ENCODE peak calls at places on chromosomes 7 and 10, in eight cellular contexts. T is heart left ventricle, C is tibial nerve, P is uterus, N is fibroblast of lung, Q is SJSA1, U is endothelial cell of umbilical vein, J is A549. L is an unnamed sample. For H3K4me1, the result is how much of the 10 kb centered on the place peaks cover.

GRCh38 chr10:133405272-133405671 is 11.3 kb downstream of the MTG1 start:
- DNase-seq in T (no peak), C (no peak), P (no peak), N (no peak), Q (no peak), U (no peak), J (no peak), L (no peak)

GRCh38 chr10:121772890-121773289 is 154.9 kb downstream of the ATE1 start:
- DNase-seq in T (no peak), C (no peak), P (no peak), N (peak), Q (peak), U (no peak), J (no peak), L (no peak)

GRCh38 chr7:131254211-131254610 is 73.5 kb upstream of the MKLN1 start:
- DNase-seq in T (no peak), C (no peak), P (no peak), N (no peak), Q (peak), U (peak), J (no peak), L (no peak)

GRCh38 chr10:10605551-10606081 is 412.1 kb upstream of the CELF2 start:
- DNase-seq in T (no peak), C (peak), P (peak), N (peak), Q (no peak), U (peak), J (no peak), L (no peak)

GRCh38 chr10:122149138-122149606 is 121.9 kb upstream of the BTBD16 start:
- DNase-seq in T (peak), C (no peak), P (peak), N (peak), Q (no peak), U (peak), J (no peak), L (peak)

GRCh38 chr7:8177109-8177933 is 84.6 kb downstream of the ICA1 start:
- DNase-seq in T (no peak), C (no peak), P (no peak), N (no peak), Q (no peak), U (peak), J (no peak), L (no peak)

GRCh38 chr7:6226194-6226799 is 46.1 kb downstream of the CYTH3 start:
- DNase-seq in T (no peak), C (no peak), P (no peak), N (peak), Q (peak), U (no peak), J (peak), L (no peak)

GRCh38 chr10:529831-530230 is 159.6 kb downstream of the DIP2C start:
- DNase-seq in T (no peak), C (no peak), P (peak), N (no peak), Q (no peak), U (no peak), J (no peak), L (peak)

GRCh38 chr7:101009629-101010028 is 10.3 kb upstream of the MUC17 start:
- DNase-seq in T (no peak), C (no peak), P (no peak), N (no peak), Q (no peak), U (no peak), J (no peak), L (peak)

GRCh38 chr10:21069278-21069677 is 172.2 kb upstream of the NEBL start:
- DNase-seq in T (no peak), C (no peak), P (no peak), N (no peak), Q (no peak), U (no peak), J (no peak), L (no peak)

GRCh38 chr10:130998642-130999041 is 312.9 kb downstream of the TCERG1L start:
- DNase-seq in T (no peak), C (no peak), P (no peak), N (no peak), Q (no peak), U (no peak), J (no peak), L (no peak)

GRCh38 chr7:107972986-107973385 is 30.0 kb downstream of the LAMB1 start:
- DNase-seq in T (no peak), C (peak), P (peak), N (peak), Q (no peak), U (no peak), J (no peak), L (no peak)

GRCh38 chr10:74778436-74779094 is 47.8 kb upstream of the KAT6B start:
- DNase-seq in T (no peak), C (no peak), P (no peak), N (no peak), Q (no peak), U (no peak), J (no peak), L (no peak)

GRCh38 chr7:46152671-46153070 is 231.6 kb upstream of the IGFBP3 start:
- DNase-seq in T (no peak), C (no peak), P (no peak), N (no peak), Q (no peak), U (no peak), J (peak), L (no peak)

GRCh38 chr7:83704564-83704963 is 55.6 kb upstream of the SEMA3E start:
- DNase-seq in T (no peak), C (no peak), P (no peak), N (no peak), Q (no peak), U (no peak), J (no peak), L (no peak)

GRCh38 chr7:83708531-83708930 is 59.6 kb upstream of the SEMA3E start:
- DNase-seq in T (no peak), C (no peak), P (no peak), N (no peak), Q (no peak), U (no peak), J (no peak), L (no peak)
- H3K27ac ChIP-seq in T (no peak), C (no peak), P (no peak), N (no peak), Q (no peak), U (no peak), J (no peak), L (no peak)

DNA sequence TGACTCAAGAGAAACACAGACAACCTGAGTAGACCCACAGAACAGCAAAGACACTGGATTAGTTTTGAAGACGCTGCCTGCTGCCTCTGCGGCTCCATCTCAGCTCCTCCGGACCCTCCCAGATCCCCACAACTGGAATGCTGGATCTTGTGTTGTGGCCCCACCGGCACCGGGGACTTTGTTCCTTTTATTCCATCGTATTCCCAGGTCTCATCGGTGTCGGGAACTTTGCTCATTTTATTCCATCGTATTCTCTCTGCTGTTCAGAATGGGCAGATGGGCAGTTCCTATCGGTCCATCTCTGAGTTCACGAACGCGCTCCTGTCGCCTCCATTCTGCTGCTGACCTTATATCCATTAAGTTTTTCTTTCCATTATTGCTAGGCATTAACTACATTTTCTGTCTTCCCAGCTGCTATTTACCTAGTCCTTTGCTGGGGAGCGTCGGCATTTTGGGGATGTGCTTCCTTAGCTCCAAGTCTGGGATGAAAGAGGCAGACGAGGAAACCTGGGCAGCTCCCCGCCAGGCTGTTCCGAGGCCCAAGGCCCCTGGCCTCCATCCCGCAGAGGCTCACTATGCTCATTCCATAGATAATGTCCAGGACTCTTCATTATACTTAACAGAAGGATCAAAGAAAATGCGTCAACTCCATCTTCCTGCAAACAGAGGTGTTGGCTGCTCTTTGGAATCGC is 192.4 kb downstream of the MAD1L1 start:
- DNase-seq in T (no peak), C (no peak), P (no peak), N (no peak), Q (no peak), U (no peak), J (no peak), L (peak)
- H3K4me1 ChIP-seq in T (under half), C (under half), P (under half), N (under half), Q (under half), U (under half), J (under half), L (under half)

DNA sequence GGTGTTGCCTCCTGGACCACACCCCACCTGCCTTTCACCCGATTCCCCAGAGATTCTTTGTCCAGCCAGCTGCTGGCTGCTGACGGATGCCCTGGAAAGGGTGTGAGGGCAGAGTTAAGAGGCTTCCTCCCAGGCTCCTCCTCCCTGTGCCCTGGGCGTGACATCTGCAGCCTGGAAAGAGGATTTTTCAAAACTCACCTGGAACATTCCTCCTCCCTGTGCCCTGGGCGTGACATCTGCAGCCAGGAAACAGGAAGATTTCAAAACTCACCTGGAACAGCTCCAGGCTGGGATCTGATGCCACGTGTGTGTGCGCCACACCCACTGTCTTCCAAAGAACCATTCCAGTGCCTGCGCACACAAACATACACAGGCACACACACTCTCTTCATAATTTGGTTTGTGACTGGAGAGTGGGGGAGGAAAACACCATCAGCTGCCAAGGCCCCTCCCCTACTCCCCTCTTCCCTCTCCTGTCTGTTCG is 5.2 kb downstream of the MARVELD1 start:
- DNase-seq in T (no peak), C (peak), P (peak), N (peak), Q (no peak), U (no peak), J (peak), L (no peak)
- H3K4me3 ChIP-seq in T (no peak), C (no peak), P (no peak), N (no peak), Q (no peak), U (no peak), J (peak), L (no peak)

GRCh38 chr7:23679898-23680416 is at the start of gene FAM221A:
- DNase-seq in T (peak), C (peak), P (peak), N (peak), Q (peak), U (peak), J (peak), L (peak)
- H3K27ac ChIP-seq in T (peak), C (peak), P (peak), N (no peak), Q (no peak), U (no peak), J (peak), L (peak)

GRCh38 chr7:149294641-149295480 is 32.9 kb downstream of the ZNF783 start:
- DNase-seq in T (no peak), C (no peak), P (no peak), N (no peak), Q (no peak), U (no peak), J (no peak), L (peak)
- H3K4me1 ChIP-seq in T (under half), C (under half), P (under half), N (under half), Q (under half), U (under half), J (under half), L (under half)

DNA sequence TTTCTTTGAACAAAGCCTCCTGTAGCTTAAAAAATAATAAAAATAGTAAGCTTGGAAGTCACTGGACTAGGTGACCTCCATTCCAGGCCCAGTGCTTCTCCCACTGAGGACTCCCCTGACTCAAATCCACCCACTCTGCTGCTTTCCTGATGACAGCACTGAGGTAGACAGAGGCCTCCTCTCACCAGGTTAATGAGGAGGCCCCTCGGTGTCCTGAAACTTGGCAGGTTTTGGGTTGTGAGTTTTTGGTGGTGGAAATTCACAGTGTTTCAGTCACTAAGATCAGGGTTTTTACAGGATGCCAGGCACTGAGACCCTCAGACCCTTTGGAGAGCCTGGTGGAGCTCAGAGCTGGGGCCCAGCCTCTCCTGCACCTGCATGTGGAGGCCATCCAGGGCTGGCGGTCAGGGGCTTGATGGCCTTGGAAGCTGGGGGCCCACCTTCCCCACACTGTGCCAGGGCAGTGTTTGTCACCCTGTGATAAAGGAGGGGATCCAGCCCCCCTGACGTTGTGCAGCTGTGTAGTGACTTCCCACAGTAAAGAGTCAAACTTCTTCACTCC is 19.1 kb downstream of the TSPAN14 start:
- DNase-seq in T (no peak), C (no peak), P (no peak), N (no peak), Q (no peak), U (no peak), J (no peak), L (no peak)
- H3K4me3 ChIP-seq in T (no peak), C (no peak), P (no peak), N (no peak), Q (no peak), U (no peak), J (no peak), L (no peak)

DNA sequence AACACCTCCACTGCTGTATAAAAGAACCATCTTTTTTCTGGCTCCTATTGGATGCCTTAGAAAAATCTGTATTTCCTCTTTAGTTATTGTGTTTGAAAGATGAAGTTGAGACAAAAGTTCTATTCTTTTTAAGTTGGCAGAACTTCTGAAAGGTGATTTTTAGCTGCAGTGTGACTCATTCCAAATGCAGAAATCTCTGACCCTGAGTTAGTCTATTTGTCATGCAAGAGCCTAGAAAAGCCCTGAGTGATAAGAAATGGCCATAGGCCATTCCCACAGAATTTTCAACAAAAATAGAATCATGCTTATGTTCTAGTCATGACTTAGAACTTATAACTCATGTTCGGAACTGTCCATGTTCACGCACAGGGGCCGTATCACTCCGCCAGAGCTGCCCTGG is 89.1 kb downstream of the EGFR start:
- DNase-seq in T (no peak), C (no peak), P (no peak), N (no peak), Q (no peak), U (no peak), J (no peak), L (no peak)
- H3K27ac ChIP-seq in T (no peak), C (no peak), P (no peak), N (no peak), Q (no peak), U (no peak), J (peak), L (no peak)

GRCh38 chr10:114548662-114549061 is 109.4 kb downstream of the ABLIM1 start:
- DNase-seq in T (no peak), C (peak), P (peak), N (peak), Q (peak), U (peak), J (peak), L (no peak)

GRCh38 chr10:114547466-114547865 is 110.6 kb downstream of the ABLIM1 start:
- DNase-seq in T (no peak), C (no peak), P (no peak), N (no peak), Q (no peak), U (peak), J (no peak), L (no peak)

GRCh38 chr10:114552050-114552449 is 106.0 kb downstream of the ABLIM1 start:
- DNase-seq in T (no peak), C (no peak), P (no peak), N (no peak), Q (no peak), U (no peak), J (no peak), L (no peak)

GRCh38 chr10:114550756-114551290 is 107.3 kb downstream of the ABLIM1 start:
- DNase-seq in T (no peak), C (no peak), P (no peak), N (peak), Q (peak), U (no peak), J (peak), L (no peak)

DNA sequence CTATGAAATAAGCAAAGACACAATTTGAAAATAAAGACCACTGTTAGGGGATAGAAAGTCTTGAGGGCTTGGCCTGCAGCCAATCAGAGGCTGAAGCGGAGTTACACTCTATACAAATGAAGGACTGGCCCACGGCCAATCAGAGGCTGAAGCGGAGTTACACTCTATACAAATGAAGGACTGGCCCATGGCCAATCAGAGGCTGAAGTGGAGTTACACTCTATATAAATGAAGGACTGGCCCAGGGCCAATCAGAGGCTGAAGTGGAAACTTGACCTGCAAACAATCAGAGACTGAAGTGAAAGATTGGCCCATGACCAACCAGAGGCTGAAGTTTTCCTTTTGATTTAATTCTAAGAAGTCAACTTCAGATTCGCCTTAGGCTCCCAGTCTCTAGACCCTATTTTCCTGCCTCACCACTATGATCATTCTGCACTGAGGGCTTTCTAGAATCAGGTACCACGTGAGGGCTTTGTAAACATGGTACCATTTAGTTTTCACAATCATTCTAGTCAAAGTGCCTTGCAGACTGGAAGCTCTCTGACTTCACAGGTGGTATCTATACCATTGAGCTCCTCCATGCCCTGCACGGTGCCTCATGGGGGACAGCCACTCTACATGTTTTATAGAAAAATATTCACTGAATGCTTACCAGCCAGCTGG is 106.6 kb downstream of the ABLIM1 start:
- DNase-seq in T (peak), C (peak), P (peak), N (peak), Q (peak), U (peak), J (no peak), L (no peak)
- H3K4me1 ChIP-seq in T (half or more), C (under half), P (under half), N (under half), Q (under half), U (under half), J (under half), L (under half)

DNA sequence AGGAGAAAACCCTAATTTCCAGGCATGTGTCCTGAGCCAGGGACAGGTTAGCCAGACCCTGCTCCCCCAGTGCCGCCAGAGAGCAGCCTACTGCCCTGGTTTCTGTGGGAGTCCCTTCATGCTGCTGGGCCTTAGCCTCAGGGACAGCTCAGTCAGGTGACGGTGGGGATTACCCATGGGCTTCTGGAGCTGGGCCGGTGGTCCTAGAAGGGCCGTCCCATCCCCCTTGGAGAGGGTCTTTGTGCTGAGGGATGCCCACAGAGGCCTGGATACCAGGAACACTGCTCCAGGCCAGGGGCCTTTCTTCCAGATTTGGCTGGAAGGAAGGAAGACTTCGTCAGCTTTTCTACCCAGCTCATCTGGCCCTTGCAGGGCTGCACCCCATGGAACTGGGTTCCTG is 71.4 kb upstream of the ZNF722 start:
- DNase-seq in T (no peak), C (no peak), P (no peak), N (no peak), Q (no peak), U (no peak), J (no peak), L (no peak)
- H3K4me3 ChIP-seq in T (peak), C (peak), P (no peak), N (no peak), Q (no peak), U (no peak), J (no peak), L (no peak)

DNA sequence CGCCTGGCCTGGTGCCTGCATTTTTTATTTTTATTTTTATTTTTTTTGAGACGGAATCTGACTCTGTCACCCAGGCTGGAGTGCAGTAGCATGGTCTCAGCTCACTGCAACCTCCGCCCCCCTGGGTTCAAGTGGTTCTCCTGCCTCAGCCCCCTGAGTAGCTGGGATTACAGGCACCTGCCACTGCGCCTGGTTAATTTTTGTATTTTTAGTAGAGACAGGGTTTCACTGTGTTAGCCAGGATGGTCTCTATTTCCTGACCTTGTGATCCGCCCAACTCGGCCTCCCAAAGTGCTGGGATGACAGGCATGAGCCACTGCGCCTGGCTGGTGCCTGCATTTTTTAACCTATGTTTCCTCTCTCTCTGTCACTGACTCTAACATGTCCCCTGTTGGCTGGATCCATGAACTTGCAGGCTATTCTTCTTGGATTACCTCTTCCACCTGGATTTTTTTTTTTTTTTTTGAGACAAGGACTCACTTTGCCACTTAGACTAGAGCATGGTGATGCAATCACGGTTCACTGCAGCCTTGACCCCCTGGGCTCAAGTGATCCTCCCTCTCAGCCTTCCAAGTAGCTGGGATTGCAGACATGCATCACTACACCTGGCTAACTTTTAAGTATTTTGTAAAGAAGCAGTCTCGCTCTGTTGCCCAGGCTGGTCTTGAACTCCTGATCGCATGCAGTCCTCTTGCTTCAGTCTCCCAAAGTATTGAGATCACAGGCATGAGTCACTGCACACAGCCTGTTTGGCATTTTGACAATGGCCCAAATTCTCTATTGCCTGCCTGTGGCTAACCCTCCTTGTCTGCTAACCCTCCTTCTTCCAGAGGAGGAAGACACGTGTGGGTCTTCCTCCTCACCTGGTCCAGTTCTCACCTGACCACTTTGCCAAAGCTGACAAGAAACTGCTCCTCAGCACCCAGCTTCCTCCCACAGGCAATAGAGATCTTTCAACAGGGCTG is 23.0 kb upstream of the PRPF18 start:
- DNase-seq in T (no peak), C (no peak), P (no peak), N (no peak), Q (no peak), U (no peak), J (no peak), L (no peak)
- H3K27ac ChIP-seq in T (no peak), C (no peak), P (no peak), N (no peak), Q (no peak), U (no peak), J (no peak), L (no peak)

L was measured in aorta.